ENCODE peak calls at places on chromosomes 13 and 19, in ten cellular contexts. One of them, this sample, is unnamed.

GRCh38 chr13:26022538-26023292 is 29.1 kb downstream of the SHISA2 start:
- DNase-seq in neuronal stem cell: no peak
- DNase-seq in Caco-2: peak
- DNase-seq in cardiac fibroblast: peak
- DNase-seq in neural progenitor cell: no peak
- DNase-seq in pancreas: peak
- DNase-seq in breast epithelium: peak
- DNase-seq in fibroblast of pulmonary artery: peak
- DNase-seq in astrocyte: peak
- DNase-seq in astrocyte of the spinal cord: peak
- DNase-seq in this sample: peak

GRCh38 chr13:62060570-62060969 is 644.9 kb upstream of the PCDH20 start:
- DNase-seq in fibroblast of pulmonary artery: no peak
- DNase-seq in astrocyte of the spinal cord: no peak
- DNase-seq in Caco-2: no peak
- DNase-seq in astrocyte: no peak
- DNase-seq in neuronal stem cell: no peak
- DNase-seq in breast epithelium: no peak
- DNase-seq in neural progenitor cell: no peak
- DNase-seq in cardiac fibroblast: no peak
- DNase-seq in pancreas: no peak
- DNase-seq in this sample: no peak

GRCh38 chr19:28169168-28169862 is 1043.6 kb downstream of the UQCRFS1 start:
- DNase-seq in Caco-2: no peak
- DNase-seq in neural progenitor cell: peak
- DNase-seq in astrocyte of the spinal cord: no peak
- DNase-seq in breast epithelium: no peak
- DNase-seq in cardiac fibroblast: no peak
- DNase-seq in fibroblast of pulmonary artery: no peak
- DNase-seq in neuronal stem cell: peak
- DNase-seq in pancreas: no peak
- DNase-seq in astrocyte: no peak
- DNase-seq in this sample: no peak

GRCh38 chr13:73325351-73326214 is 266.8 kb downstream of the KLF5 start:
- DNase-seq in pancreas: no peak
- DNase-seq in cardiac fibroblast: peak
- DNase-seq in fibroblast of pulmonary artery: no peak
- DNase-seq in Caco-2: peak
- DNase-seq in breast epithelium: no peak
- DNase-seq in astrocyte: peak
- DNase-seq in neural progenitor cell: no peak
- DNase-seq in neuronal stem cell: no peak
- DNase-seq in astrocyte of the spinal cord: no peak
- DNase-seq in this sample: no peak

GRCh38 chr19:45767410-45767880 is 1.6 kb downstream of the SIX5 start:
- DNase-seq in cardiac fibroblast: peak
- DNase-seq in Caco-2: peak
- DNase-seq in neuronal stem cell: peak
- DNase-seq in pancreas: peak
- DNase-seq in fibroblast of pulmonary artery: peak
- DNase-seq in neural progenitor cell: peak
- DNase-seq in astrocyte: peak
- DNase-seq in breast epithelium: peak
- DNase-seq in astrocyte of the spinal cord: peak
- DNase-seq in this sample: peak

GRCh38 chr13:21541271-21541670 is 62.7 kb downstream of the MICU2 start:
- DNase-seq in fibroblast of pulmonary artery: no peak
- DNase-seq in neural progenitor cell: no peak
- DNase-seq in breast epithelium: no peak
- DNase-seq in neuronal stem cell: no peak
- DNase-seq in astrocyte of the spinal cord: no peak
- DNase-seq in Caco-2: no peak
- DNase-seq in cardiac fibroblast: no peak
- DNase-seq in pancreas: no peak
- DNase-seq in astrocyte: no peak
- DNase-seq in this sample: no peak

GRCh38 chr19:21947775-21948174 is 63.0 kb downstream of the ZNF208 start:
- DNase-seq in cardiac fibroblast: peak
- DNase-seq in pancreas: no peak
- DNase-seq in fibroblast of pulmonary artery: peak
- DNase-seq in breast epithelium: no peak
- DNase-seq in neural progenitor cell: no peak
- DNase-seq in Caco-2: no peak
- DNase-seq in neuronal stem cell: peak
- DNase-seq in astrocyte of the spinal cord: peak
- DNase-seq in astrocyte: peak
- DNase-seq in this sample: no peak

GRCh38 chr19:34265221-34265650 is 10.9 kb downstream of the GARRE1 start:
- DNase-seq in pancreas: peak
- DNase-seq in fibroblast of pulmonary artery: no peak
- DNase-seq in Caco-2: no peak
- DNase-seq in breast epithelium: peak
- DNase-seq in neural progenitor cell: no peak
- DNase-seq in astrocyte: no peak
- DNase-seq in cardiac fibroblast: no peak
- DNase-seq in neuronal stem cell: no peak
- DNase-seq in astrocyte of the spinal cord: no peak
- DNase-seq in this sample: no peak

GRCh38 chr19:37217533-37217854 is 520 bp upstream of the ZNF383 start:
- DNase-seq in breast epithelium: no peak
- DNase-seq in astrocyte: no peak
- DNase-seq in pancreas: no peak
- DNase-seq in astrocyte of the spinal cord: no peak
- DNase-seq in Caco-2: no peak
- DNase-seq in fibroblast of pulmonary artery: no peak
- DNase-seq in neural progenitor cell: no peak
- DNase-seq in cardiac fibroblast: no peak
- DNase-seq in neuronal stem cell: no peak
- DNase-seq in this sample: no peak

GRCh38 chr19:53365899-53366493 is 491 bp downstream of the ZNF525 start:
- DNase-seq in pancreas: peak
- DNase-seq in cardiac fibroblast: no peak
- DNase-seq in astrocyte: peak
- DNase-seq in Caco-2: peak
- DNase-seq in fibroblast of pulmonary artery: no peak
- DNase-seq in breast epithelium: no peak
- DNase-seq in astrocyte of the spinal cord: no peak
- DNase-seq in neuronal stem cell: no peak
- DNase-seq in neural progenitor cell: peak
- DNase-seq in this sample: no peak

GRCh38 chr19:58361900-58362271 is 665 bp downstream of the ZNF497 start:
- DNase-seq in breast epithelium: peak
- DNase-seq in fibroblast of pulmonary artery: peak
- DNase-seq in astrocyte: peak
- DNase-seq in cardiac fibroblast: no peak
- DNase-seq in Caco-2: peak
- DNase-seq in astrocyte of the spinal cord: no peak
- DNase-seq in pancreas: peak
- DNase-seq in neural progenitor cell: no peak
- DNase-seq in neuronal stem cell: peak
- DNase-seq in this sample: no peak

GRCh38 chr13:98173431-98173921 is 3.6 kb downstream of the RNF113B start:
- DNase-seq in breast epithelium: no peak
- DNase-seq in fibroblast of pulmonary artery: peak
- DNase-seq in pancreas: no peak
- DNase-seq in Caco-2: peak
- DNase-seq in cardiac fibroblast: peak
- DNase-seq in astrocyte of the spinal cord: peak
- DNase-seq in neuronal stem cell: no peak
- DNase-seq in astrocyte: peak
- DNase-seq in neural progenitor cell: peak
- DNase-seq in this sample: peak

GRCh38 chr13:112972867-112973576 is 4.0 kb downstream of the MCF2L start:
- DNase-seq in neural progenitor cell: no peak
- DNase-seq in Caco-2: no peak
- DNase-seq in pancreas: no peak
- DNase-seq in fibroblast of pulmonary artery: no peak
- DNase-seq in astrocyte: no peak
- DNase-seq in neuronal stem cell: no peak
- DNase-seq in breast epithelium: no peak
- DNase-seq in astrocyte of the spinal cord: no peak
- DNase-seq in cardiac fibroblast: no peak
- DNase-seq in this sample: no peak

GRCh38 chr13:30423891-30424290 is 1.6 kb downstream of the UBE2L5 start:
- DNase-seq in neuronal stem cell: no peak
- DNase-seq in fibroblast of pulmonary artery: no peak
- DNase-seq in astrocyte: no peak
- DNase-seq in breast epithelium: no peak
- DNase-seq in pancreas: no peak
- DNase-seq in cardiac fibroblast: no peak
- DNase-seq in neural progenitor cell: no peak
- DNase-seq in Caco-2: no peak
- DNase-seq in astrocyte of the spinal cord: no peak
- DNase-seq in this sample: no peak
- H3K4me3 ChIP-seq in neuronal stem cell: no peak
- H3K4me3 ChIP-seq in fibroblast of pulmonary artery: no peak
- H3K4me3 ChIP-seq in astrocyte: no peak
- H3K4me3 ChIP-seq in breast epithelium: no peak
- H3K4me3 ChIP-seq in pancreas: no peak
- H3K4me3 ChIP-seq in cardiac fibroblast: no peak
- H3K4me3 ChIP-seq in neural progenitor cell: no peak
- H3K4me3 ChIP-seq in Caco-2: no peak
- H3K4me3 ChIP-seq in astrocyte of the spinal cord: no peak
- H3K4me3 ChIP-seq in this sample: no peak

GRCh38 chr19:5214902-5215301 is 125.7 kb downstream of the PTPRS start:
- DNase-seq in cardiac fibroblast: no peak
- DNase-seq in astrocyte: no peak
- DNase-seq in pancreas: no peak
- DNase-seq in neural progenitor cell: no peak
- DNase-seq in breast epithelium: no peak
- DNase-seq in neuronal stem cell: no peak
- DNase-seq in astrocyte of the spinal cord: no peak
- DNase-seq in Caco-2: no peak
- DNase-seq in fibroblast of pulmonary artery: no peak
- DNase-seq in this sample: no peak

GRCh38 chr19:5214371-5214770 is 126.2 kb downstream of the PTPRS start:
- DNase-seq in astrocyte of the spinal cord: no peak
- DNase-seq in pancreas: no peak
- DNase-seq in breast epithelium: no peak
- DNase-seq in Caco-2: no peak
- DNase-seq in astrocyte: no peak
- DNase-seq in neural progenitor cell: no peak
- DNase-seq in fibroblast of pulmonary artery: no peak
- DNase-seq in neuronal stem cell: no peak
- DNase-seq in cardiac fibroblast: no peak
- DNase-seq in this sample: no peak

GRCh38 chr19:5215431-5215830 is 125.2 kb downstream of the PTPRS start:
- DNase-seq in astrocyte of the spinal cord: no peak
- DNase-seq in neural progenitor cell: no peak
- DNase-seq in pancreas: no peak
- DNase-seq in fibroblast of pulmonary artery: no peak
- DNase-seq in cardiac fibroblast: no peak
- DNase-seq in astrocyte: no peak
- DNase-seq in breast epithelium: no peak
- DNase-seq in neuronal stem cell: no peak
- DNase-seq in Caco-2: no peak
- DNase-seq in this sample: no peak

GRCh38 chr19:5217171-5217570 is 123.4 kb downstream of the PTPRS start:
- DNase-seq in cardiac fibroblast: no peak
- DNase-seq in Caco-2: no peak
- DNase-seq in pancreas: no peak
- DNase-seq in astrocyte: no peak
- DNase-seq in neuronal stem cell: no peak
- DNase-seq in breast epithelium: no peak
- DNase-seq in astrocyte of the spinal cord: no peak
- DNase-seq in fibroblast of pulmonary artery: no peak
- DNase-seq in neural progenitor cell: no peak
- DNase-seq in this sample: no peak

GRCh38 chr19:5216141-5216847 is 124.3 kb downstream of the PTPRS start:
- DNase-seq in astrocyte: no peak
- DNase-seq in neuronal stem cell: no peak
- DNase-seq in fibroblast of pulmonary artery: no peak
- DNase-seq in cardiac fibroblast: no peak
- DNase-seq in breast epithelium: no peak
- DNase-seq in astrocyte of the spinal cord: no peak
- DNase-seq in pancreas: no peak
- DNase-seq in neural progenitor cell: no peak
- DNase-seq in Caco-2: no peak
- DNase-seq in this sample: no peak
- H3K4me3 ChIP-seq in astrocyte: no peak
- H3K4me3 ChIP-seq in neuronal stem cell: no peak
- H3K4me3 ChIP-seq in fibroblast of pulmonary artery: no peak
- H3K4me3 ChIP-seq in cardiac fibroblast: no peak
- H3K4me3 ChIP-seq in breast epithelium: no peak
- H3K4me3 ChIP-seq in astrocyte of the spinal cord: no peak
- H3K4me3 ChIP-seq in pancreas: no peak
- H3K4me3 ChIP-seq in neural progenitor cell: no peak
- H3K4me3 ChIP-seq in Caco-2: no peak
- H3K4me3 ChIP-seq in this sample: no peak

GRCh38 chr13:41018583-41018909 is 570 bp downstream of the ELF1 start:
- DNase-seq in astrocyte of the spinal cord: no peak
- DNase-seq in cardiac fibroblast: no peak
- DNase-seq in pancreas: no peak
- DNase-seq in neuronal stem cell: no peak
- DNase-seq in astrocyte: no peak
- DNase-seq in Caco-2: no peak
- DNase-seq in breast epithelium: no peak
- DNase-seq in fibroblast of pulmonary artery: no peak
- DNase-seq in neural progenitor cell: no peak
- DNase-seq in this sample: no peak
- H3K4me3 ChIP-seq in astrocyte of the spinal cord: peak
- H3K4me3 ChIP-seq in cardiac fibroblast: no peak
- H3K4me3 ChIP-seq in pancreas: peak
- H3K4me3 ChIP-seq in neuronal stem cell: no peak
- H3K4me3 ChIP-seq in astrocyte: no peak
- H3K4me3 ChIP-seq in Caco-2: peak
- H3K4me3 ChIP-seq in breast epithelium: peak
- H3K4me3 ChIP-seq in fibroblast of pulmonary artery: no peak
- H3K4me3 ChIP-seq in neural progenitor cell: no peak
- H3K4me3 ChIP-seq in this sample: no peak

GRCh38 chr19:13010992-13011652 is 15.8 kb downstream of the NFIX start:
- DNase-seq in neuronal stem cell: no peak
- DNase-seq in astrocyte of the spinal cord: no peak
- DNase-seq in fibroblast of pulmonary artery: no peak
- DNase-seq in neural progenitor cell: no peak
- DNase-seq in Caco-2: no peak
- DNase-seq in astrocyte: no peak
- DNase-seq in breast epithelium: no peak
- DNase-seq in cardiac fibroblast: no peak
- DNase-seq in pancreas: no peak
- DNase-seq in this sample: no peak
- H3K4me3 ChIP-seq in neuronal stem cell: no peak
- H3K4me3 ChIP-seq in astrocyte of the spinal cord: no peak
- H3K4me3 ChIP-seq in fibroblast of pulmonary artery: no peak
- H3K4me3 ChIP-seq in neural progenitor cell: no peak
- H3K4me3 ChIP-seq in Caco-2: no peak
- H3K4me3 ChIP-seq in astrocyte: no peak
- H3K4me3 ChIP-seq in breast epithelium: no peak
- H3K4me3 ChIP-seq in cardiac fibroblast: no peak
- H3K4me3 ChIP-seq in pancreas: no peak
- H3K4me3 ChIP-seq in this sample: no peak

This sample was measured in skeletal muscle cell.